ENCODE peak calls at places on chromosomes 7 and 10, in five cellular contexts. H is SK-N-SH, F is K562, T is H1, E is GM12892. W is an unnamed sample.

GRCh38 chr7:94405506-94405905 is 10.8 kb downstream of the COL1A2 start:
- DNase-seq in H (no peak), F (no peak), T (no peak), E (no peak), W (no peak)

GRCh38 chr10:50515420-50515819 is 108.3 kb downstream of the SGMS1 start:
- DNase-seq in H (no peak), F (no peak), T (no peak), E (no peak), W (no peak)

GRCh38 chr7:4274286-4274685 is 407.8 kb upstream of the FOXK1 start:
- DNase-seq in H (no peak), F (no peak), T (peak; percentile 4), E (no peak), W (no peak)

GRCh38 chr7:550881-551614 is 31.4 kb upstream of the PDGFA start:
- DNase-seq in H (no peak), F (no peak), T (no peak), E (no peak), W (no peak)

GRCh38 chr10:33271969-33272583 is 62.4 kb downstream of the NRP1 start:
- DNase-seq in H (peak; percentile 33), F (no peak), T (no peak), E (no peak), W (no peak)

GRCh38 chr7:75842836-75843446 is 29.3 kb upstream of the CCL24 start:
- DNase-seq in H (no peak), F (peak; percentile 61), T (no peak), E (peak; percentile 36), W (peak; percentile 32)

GRCh38 chr10:29619273-29619672 is 15.5 kb downstream of the SVIL start:
- DNase-seq in H (no peak), F (no peak), T (no peak), E (no peak), W (no peak)

GRCh38 chr7:7098280-7098818 is 84.0 kb upstream of the C1GALT1 start:
- DNase-seq in H (no peak), F (no peak), T (no peak), E (no peak), W (no peak)

GRCh38 chr10:15737635-15738034 is 17.9 kb upstream of the ITGA8 start:
- DNase-seq in H (no peak), F (peak; percentile 23), T (no peak), E (no peak), W (no peak)

GRCh38 chr7:25638590-25638989 is 410.3 kb upstream of the NPVF start:
- DNase-seq in H (no peak), F (no peak), T (no peak), E (no peak), W (no peak)

GRCh38 chr7:23618241-23618640 is 21.1 kb downstream of the CCDC126 start:
- DNase-seq in H (no peak), F (no peak), T (no peak), E (no peak), W (no peak)

GRCh38 chr7:12703881-12704280 is 16.4 kb downstream of the ARL4A start:
- DNase-seq in H (no peak), F (no peak), T (no peak), E (no peak), W (no peak)

GRCh38 chr7:12866237-12866636 is 178.8 kb downstream of the ARL4A start:
- DNase-seq in H (no peak), F (peak; percentile 15), T (no peak), E (no peak), W (no peak)

GRCh38 chr10:90798482-90798881 is 59.4 kb downstream of the HTR7 start:
- DNase-seq in H (no peak), F (no peak), T (no peak), E (no peak), W (no peak)

GRCh38 chr10:103872137-103872933 is 17.0 kb upstream of the SH3PXD2A start:
- DNase-seq in H (no peak), F (no peak), T (no peak), E (no peak), W (no peak)

GRCh38 chr10:82914655-82915136 is 1039.7 kb downstream of the NRG3 start:
- DNase-seq in H (no peak), F (no peak), T (no peak), E (no peak), W (no peak)

GRCh38 chr7:33888206-33888605 is 17.1 kb upstream of the BMPER start:
- DNase-seq in H (no peak), F (no peak), T (no peak), E (no peak), W (no peak)

GRCh38 chr10:15167411-15168295 is 840 bp downstream of the NMT2 start:
- DNase-seq in H (peak; percentile 78), F (peak; percentile 58), T (peak; percentile 83), E (peak; percentile 34), W (peak; percentile 33)

GRCh38 chr10:7817576-7817975 is 729 bp upstream of the TAF3 start:
- DNase-seq in H (no peak), F (no peak), T (no peak), E (no peak), W (no peak)

GRCh38 chr10:104028146-104028545 is 57.5 kb downstream of the COL17A1 start:
- DNase-seq in H (peak; percentile 43), F (no peak), T (peak; percentile 41), E (no peak), W (no peak)

GRCh38 chr7:15753834-15754600 is 67.5 kb upstream of the MEOX2 start:
- DNase-seq in H (no peak), F (no peak), T (no peak), E (no peak), W (no peak)

GRCh38 chr10:4691301-4691700 is 134.7 kb upstream of the AKR1E2 start:
- DNase-seq in H (no peak), F (no peak), T (no peak), E (no peak), W (no peak)

GRCh38 chr7:143002856-143003255 is 24.1 kb downstream of the OR9A2 start:
- DNase-seq in H (no peak), F (no peak), T (no peak), E (no peak), W (no peak)

GRCh38 chr10:130020651-130021372 is 56.7 kb upstream of the EBF3 start:
- DNase-seq in H (no peak), F (no peak), T (no peak), E (no peak), W (no peak)

GRCh38 chr7:90766814-90767564 is 170.9 kb downstream of the CDK14 start:
- DNase-seq in H (peak; percentile 60), F (no peak), T (no peak), E (no peak), W (no peak)

GRCh38 chr10:125026036-125026931 is 84.4 kb downstream of the ZRANB1 start:
- DNase-seq in H (no peak), F (no peak), T (no peak), E (no peak), W (no peak)

GRCh38 chr10:125028291-125028867 is 86.5 kb downstream of the ZRANB1 start:
- DNase-seq in H (peak; percentile 56), F (no peak), T (no peak), E (no peak), W (no peak)

GRCh38 chr10:125027889-125028288 is 86.0 kb downstream of the ZRANB1 start:
- DNase-seq in H (no peak), F (no peak), T (no peak), E (no peak), W (no peak)

GRCh38 chr10:125025341-125025740 is 83.4 kb downstream of the ZRANB1 start:
- DNase-seq in H (no peak), F (no peak), T (no peak), E (no peak), W (no peak)

GRCh38 chr10:125026974-125027735 is 85.2 kb downstream of the ZRANB1 start:
- DNase-seq in H (no peak), F (no peak), T (no peak), E (no peak), W (no peak)
- TF ChIP-seq TAF1 in H (no peak), F (no peak), T (no peak), E (no peak), W (no peak)

DNA sequence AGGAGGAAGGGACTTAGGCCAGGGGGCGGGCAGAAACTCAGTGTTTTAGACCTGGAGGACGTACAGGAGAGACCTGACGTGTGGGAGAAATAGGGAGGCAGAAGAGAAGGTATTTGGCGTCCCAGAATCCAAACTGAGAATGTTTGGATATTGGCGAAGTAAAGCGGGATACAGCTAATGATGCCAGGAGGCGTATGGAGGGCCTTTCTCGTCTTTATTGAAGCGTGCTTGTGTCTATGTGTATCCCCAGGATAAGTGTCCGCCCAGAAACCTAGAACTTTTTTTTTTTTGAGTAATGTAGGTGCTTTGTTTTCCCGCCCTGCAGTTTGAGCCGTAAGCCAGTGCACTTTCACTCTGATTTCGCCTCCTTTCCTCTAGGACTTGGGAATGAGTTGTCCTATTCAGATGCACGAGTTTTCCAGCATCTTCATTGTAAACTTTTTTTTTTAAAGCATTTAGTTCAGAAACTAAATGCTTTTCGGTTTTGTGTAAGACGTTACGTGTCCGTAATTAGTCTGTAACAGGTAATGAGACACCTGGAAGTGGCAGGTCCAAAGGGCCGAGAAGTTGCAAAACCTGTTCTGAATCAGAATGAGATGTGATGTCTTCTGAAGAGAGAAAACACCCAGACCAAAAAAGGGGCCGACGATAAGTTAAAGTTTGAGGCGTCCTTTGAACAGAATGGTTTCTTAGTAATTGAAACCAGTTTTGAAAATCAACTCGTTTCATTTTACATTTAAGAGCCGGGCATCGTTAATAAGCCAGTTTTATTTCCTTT is 742 bp downstream of the ARL5B start:
- DNase-seq in H (peak; percentile 27), F (peak; percentile 23), T (no peak), E (no peak), W (no peak)
- TF ChIP-seq POLR2AphosphoS5 in H (no peak), F (no peak), T (no peak), E (no peak), W (no peak)

DNA sequence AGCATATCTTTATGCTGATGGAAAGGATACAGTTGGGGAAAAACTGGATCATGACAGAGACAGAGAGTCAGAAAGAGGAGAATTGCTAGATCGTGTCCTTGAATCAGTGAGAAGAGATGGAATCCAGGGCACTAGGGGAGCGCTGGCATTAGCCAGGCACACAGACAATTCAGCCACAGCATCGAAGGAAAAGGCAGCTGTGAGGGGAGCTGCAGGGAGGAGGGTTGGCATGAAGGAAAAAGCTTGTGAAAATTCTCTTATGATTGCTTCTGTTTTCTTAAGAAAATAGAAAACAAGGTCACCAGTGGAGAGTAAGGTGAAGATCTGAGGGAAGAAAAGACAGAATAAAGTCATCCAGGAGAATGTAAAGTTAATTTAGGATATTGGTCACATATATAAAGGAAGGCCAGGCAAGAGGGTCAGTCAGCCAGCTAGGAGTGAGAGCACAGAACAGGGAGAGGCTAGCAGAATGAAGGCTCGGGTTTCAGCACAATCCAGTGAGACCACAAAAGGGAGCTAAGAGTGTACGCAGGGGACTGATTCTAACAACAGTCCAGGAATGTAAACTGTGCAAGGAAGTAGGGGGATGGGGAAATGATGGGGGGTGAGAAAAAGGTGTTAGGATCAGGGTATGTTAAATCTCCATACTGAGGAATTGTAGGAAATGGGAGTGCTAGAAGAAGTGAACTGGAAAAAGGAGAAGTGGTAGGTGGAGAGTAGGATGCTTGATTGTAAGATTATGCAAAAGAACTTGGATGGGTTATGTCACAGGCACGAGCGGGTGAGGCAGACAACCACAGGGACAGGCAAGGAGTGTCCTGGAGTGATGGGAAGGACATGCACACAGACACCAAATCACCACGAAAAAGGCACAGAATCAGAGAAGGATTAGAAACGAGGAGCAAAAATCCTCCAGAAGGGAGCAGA is 112.1 kb downstream of the RNF32 start:
- DNase-seq in H (no peak), F (no peak), T (no peak), E (no peak), W (no peak)
- TF ChIP-seq TAF1 in H (no peak), F (no peak), T (no peak), E (no peak), W (no peak)

DNA sequence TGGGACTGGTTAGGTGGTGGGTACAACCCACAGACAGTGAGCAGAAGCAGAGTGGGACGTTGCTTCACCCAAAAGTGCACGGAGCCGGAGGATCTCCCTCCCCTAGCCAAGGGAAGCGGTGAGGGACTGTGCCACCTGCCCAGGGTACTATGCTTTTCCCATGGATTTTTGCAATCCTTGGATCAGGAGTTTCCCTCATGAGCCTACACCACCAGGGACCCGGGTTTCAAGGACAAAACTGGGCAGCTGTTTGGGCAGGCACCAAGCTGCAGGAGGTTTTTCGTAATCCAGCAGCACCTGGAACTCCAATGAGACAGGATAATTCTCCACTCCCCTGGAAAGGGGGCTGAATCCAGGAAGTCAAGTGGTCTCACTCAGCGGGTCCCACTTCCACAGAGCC is 209.1 kb upstream of the CXCL12 start:
- DNase-seq in H (no peak), F (no peak), T (no peak), E (no peak), W (no peak)
- TF ChIP-seq POLR2AphosphoS5 in H (no peak), F (no peak), T (no peak), E (no peak), W (no peak)

W was measured in GM12891.